ENCODE peak calls at places on chromosome 1, in five cellular contexts. E, L, P, Q and A are unnamed samples.

GRCh38 chr1:177586429-177586828 is 383.4 kb downstream of the SEC16B start:
- DNase-seq in E (no peak), L (no peak), Q (peak), P (peak), A (no peak)

GRCh38 chr1:51569284-51570062 is 47.4 kb upstream of the OSBPL9 start:
- DNase-seq in E (no peak), Q (peak), P (peak), L (no peak), A (peak)

GRCh38 chr1:111992396-111992985 is 3.0 kb upstream of the KCND3 start:
- DNase-seq in E (no peak), Q (no peak), L (no peak), P (no peak), A (no peak)

GRCh38 chr1:197081117-197081753 is 14.2 kb upstream of the F13B start:
- DNase-seq in P (peak), L (no peak), E (no peak), Q (no peak), A (no peak)

GRCh38 chr1:105678334-105678733 is 1378.1 kb upstream of the PRMT6 start:
- DNase-seq in Q (peak), P (no peak), L (no peak), E (no peak), A (no peak)

GRCh38 chr1:243409284-243409683 is 153.4 kb downstream of the SDCCAG8 start:
- DNase-seq in E (no peak), P (no peak), Q (peak), L (no peak), A (no peak)

GRCh38 chr1:17564458-17565393 is 25.2 kb downstream of the ARHGEF10L start:
- DNase-seq in Q (peak), P (no peak), L (no peak), E (no peak), A (no peak)

GRCh38 chr1:15948600-15949452 is 27.1 kb downstream of the ZBTB17 start:
- DNase-seq in P (peak), L (no peak), E (no peak), Q (peak), A (peak)

GRCh38 chr1:109719337-109719837 is 7.3 kb downstream of the GSTM5 start:
- DNase-seq in Q (no peak), P (no peak), E (no peak), L (no peak), A (no peak)